ENCODE peak calls at places on chromosomes 13 and 19, in six cellular contexts. Z is AG04449, Y is GM12864, B is SK-N-SH, N is heart right ventricle, R is AG09319. P is an unnamed sample.

GRCh38 chr13:38180100-38180499 is 169.6 kb upstream of the UFM1 start:
- DNase-seq in N (no peak), Z (no peak), B (no peak), R (no peak), Y (no peak), P (no peak)

GRCh38 chr19:55535579-55536350 is 1.2 kb downstream of the SBK2 start:
- DNase-seq in R (no peak), B (no peak), N (no peak), Y (no peak), Z (no peak), P (no peak)

GRCh38 chr13:51444922-51445321 is 7.9 kb downstream of the INTS6 start:
- DNase-seq in Z (peak; percentile 23), N (no peak), B (peak; percentile 29), Y (no peak), R (no peak), P (no peak)

GRCh38 chr19:7697721-7698287 is 4.1 kb downstream of the FCER2 start:
- DNase-seq in N (no peak), Y (no peak), R (no peak), Z (no peak), B (no peak), P (no peak)

GRCh38 chr13:25151626-25152025 is 20.5 kb downstream of the AMER2 start:
- DNase-seq in Z (no peak), R (no peak), N (no peak), B (no peak), Y (no peak), P (no peak)

GRCh38 chr13:111389621-111390521 is 69.4 kb downstream of the TEX29 start:
- DNase-seq in Y (no peak), N (no peak), R (no peak), B (no peak), Z (no peak), P (no peak)

GRCh38 chr19:28542394-28543243 is 670.3 kb downstream of the UQCRFS1 start:
- DNase-seq in Y (no peak), N (no peak), Z (no peak), R (no peak), B (no peak), P (no peak)

GRCh38 chr19:32464279-32464678 is 58.7 kb downstream of the DPY19L3 start:
- DNase-seq in Z (no peak), Y (no peak), N (no peak), R (no peak), B (peak; percentile 37), P (no peak)

GRCh38 chr13:73056054-73056962 is 2.5 kb upstream of the KLF5 start:
- DNase-seq in Z (peak; percentile 24), R (no peak), Y (no peak), B (no peak), N (no peak), P (no peak)

GRCh38 chr19:29548483-29549085 is 22.8 kb downstream of the VSTM2B start:
- DNase-seq in N (no peak), R (no peak), B (no peak), Z (no peak), Y (no peak), P (no peak)

GRCh38 chr19:56113071-56113632 is 7.9 kb downstream of the ZNF787 start:
- DNase-seq in R (no peak), N (no peak), Y (no peak), Z (no peak), B (no peak), P (no peak)

GRCh38 chr19:32406161-32407003 is 812 bp downstream of the DPY19L3 start:
- DNase-seq in R (no peak), Y (no peak), B (peak; percentile 18), N (no peak), Z (no peak), P (no peak)

DNA sequence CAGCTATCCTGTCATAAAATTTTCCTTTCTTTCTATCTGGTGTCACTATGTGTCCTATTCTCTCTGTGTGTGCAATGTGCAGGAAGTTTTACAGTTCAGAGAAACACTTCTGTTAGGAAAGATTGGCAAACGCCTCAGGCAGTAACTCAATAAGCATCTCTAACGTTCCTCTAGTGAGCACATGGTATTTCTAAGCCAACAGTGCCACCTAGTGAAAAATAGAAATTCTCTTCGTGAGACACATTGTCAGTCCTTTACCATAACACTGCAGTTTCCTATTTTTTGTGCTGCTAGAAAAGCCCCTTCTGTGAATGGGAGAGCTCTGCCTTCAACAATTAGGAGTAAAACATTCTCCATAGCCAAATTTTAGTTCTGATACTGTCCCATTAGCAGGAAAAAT is 50.7 kb downstream of the ZNF723 start:
- DNase-seq in Z (no peak), R (no peak), N (no peak), Y (no peak), B (peak; percentile 4), P (no peak)
- TF ChIP-seq CTCF in Z (no peak), R (no peak), N (peak; percentile 26), Y (peak; percentile 25), B (peak; percentile 39), P (peak; percentile 45)

DNA sequence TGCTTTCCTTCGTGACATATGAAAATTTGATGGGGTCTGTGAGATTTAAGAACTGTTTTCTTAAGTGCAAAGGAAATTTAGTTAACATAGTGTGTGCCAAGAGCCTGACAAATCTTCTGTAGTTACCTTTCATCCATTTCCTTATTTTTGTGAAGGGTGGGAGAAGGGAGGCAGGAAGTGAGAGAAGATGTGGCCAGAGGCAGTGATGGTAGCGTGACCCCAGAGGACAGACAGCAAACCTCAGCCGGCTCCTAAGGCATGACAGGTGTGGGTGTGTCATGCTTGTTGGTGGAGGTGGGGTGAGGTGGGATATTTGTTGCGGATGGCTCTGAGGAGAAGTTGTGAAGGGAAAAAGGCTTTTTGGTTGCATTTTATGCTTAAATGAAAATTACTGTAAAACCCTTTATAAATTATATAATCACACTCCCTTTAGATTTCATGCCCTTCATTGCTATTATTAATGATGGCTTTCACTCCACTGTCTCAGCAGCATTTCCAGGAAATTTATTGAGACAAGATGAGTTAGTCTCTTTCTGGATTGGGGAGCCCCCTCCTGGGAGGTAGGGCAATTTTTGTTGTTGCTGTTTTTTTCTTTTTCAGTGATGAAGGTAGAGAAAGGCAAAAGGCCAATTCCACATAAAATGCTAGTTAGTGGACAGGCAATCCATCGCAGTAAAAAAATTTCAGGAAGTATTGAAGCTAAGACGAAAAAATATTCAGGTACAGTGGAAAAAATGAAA is 80.0 kb downstream of the TEX26 start:
- DNase-seq in R (no peak), Z (no peak), B (peak; percentile 70), Y (no peak), N (no peak), P (no peak)
- TF ChIP-seq CTCF in R (peak; percentile 56), Z (peak; percentile 52), B (peak; percentile 66), Y (no peak), N (no peak), P (no peak)

DNA sequence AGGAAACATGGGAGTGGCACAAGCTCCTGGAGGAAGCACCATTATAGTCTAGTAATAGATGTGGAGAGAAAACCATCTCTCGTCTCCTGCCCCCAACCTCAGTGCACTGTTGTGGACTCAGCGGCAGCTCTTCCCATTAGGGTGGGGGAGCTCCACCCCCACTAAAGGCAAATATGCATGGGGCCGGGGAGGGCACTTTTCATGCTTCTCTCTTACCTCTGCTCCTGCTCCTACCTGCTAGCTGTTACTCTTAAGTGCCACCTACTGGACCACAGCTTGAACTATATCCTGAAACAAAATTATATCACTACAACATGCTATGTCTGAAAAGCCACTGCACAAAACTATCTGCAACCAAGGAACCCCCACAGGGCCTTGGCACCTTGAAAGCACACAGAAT is 112.6 kb upstream of the DACH1 start:
- DNase-seq in N (no peak), Y (no peak), R (no peak), Z (no peak), B (no peak), P (no peak)
- TF ChIP-seq CTCF in N (no peak), Y (peak; percentile 33), R (peak; percentile 21), Z (no peak), B (peak; percentile 44), P (peak; percentile 22)

DNA sequence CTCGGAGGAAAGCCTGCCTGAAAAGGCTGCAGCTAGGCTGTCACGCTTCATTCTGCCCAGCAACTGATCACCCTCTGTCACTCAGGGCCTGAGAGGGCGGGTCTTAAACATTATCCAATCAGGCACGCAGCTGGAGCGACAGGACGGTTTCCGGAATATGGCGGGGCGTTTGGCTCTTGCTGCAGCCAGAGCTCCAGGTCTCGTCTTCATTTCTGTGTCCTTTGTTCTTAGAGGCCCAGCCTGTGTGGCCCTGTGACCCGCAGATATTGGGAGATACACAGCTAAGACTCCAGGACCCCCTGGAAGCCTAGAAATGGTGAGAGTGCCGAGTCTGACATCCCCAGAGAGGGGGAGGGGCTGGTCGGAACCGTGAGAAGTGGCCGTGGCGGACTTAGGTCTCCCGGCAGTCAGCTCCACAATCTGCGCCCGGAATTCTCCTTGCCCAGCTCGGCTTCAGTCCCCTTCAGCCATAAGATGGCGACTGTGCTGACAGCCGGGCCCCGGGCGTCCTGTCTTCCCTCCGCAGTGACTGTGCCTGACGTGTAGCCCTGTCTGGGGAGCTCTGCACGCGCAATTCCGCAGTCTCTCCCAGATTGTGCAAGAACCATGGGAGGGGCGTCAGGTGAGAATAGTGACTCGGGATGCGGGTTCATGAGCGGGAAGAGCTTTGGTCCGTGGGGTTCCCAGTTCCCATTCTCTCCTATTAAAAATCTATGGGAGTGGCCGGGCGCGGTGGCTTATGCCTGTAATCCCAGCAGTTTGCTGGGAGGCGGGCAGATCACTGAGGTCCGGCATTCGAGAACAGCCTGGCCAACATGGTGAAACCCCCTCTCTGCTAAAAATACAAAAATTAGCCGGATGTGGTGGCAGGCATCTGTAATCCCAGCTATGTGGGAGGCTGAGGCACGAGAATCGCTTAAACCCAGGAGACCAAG is at the start of gene ZNF429:
- DNase-seq in Z (peak; percentile 57), B (peak; percentile 90), R (peak; percentile 84), Y (peak; percentile 94), N (peak; percentile 88), P (peak; percentile 91)
- TF ChIP-seq CTCF in Z (no peak), B (peak; percentile 11), R (no peak), Y (no peak), N (no peak), P (peak; percentile 14)

DNA sequence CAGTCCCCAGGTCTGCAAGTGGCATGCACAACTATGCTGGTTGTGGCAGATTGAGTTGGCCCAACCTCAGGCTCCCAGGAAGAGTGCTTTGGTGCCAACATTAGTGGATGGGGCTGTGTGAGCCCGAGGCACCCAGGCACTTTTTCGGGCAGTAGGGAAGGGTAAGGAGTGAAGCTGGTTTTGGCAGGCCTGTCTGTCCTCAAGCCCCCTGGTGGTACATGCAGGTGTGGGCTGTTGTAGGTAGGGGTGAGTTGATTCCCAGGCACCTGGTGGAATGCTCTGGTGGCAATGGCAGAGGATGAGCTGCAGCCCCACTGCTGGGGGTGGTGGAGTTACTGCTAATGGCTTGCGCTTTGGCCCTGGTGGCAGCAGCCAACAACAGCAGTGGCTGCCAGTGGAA is 723.7 kb upstream of the SLITRK1 start:
- DNase-seq in N (no peak), R (no peak), B (no peak), Z (no peak), Y (no peak), P (no peak)
- TF ChIP-seq CTCF in N (no peak), R (no peak), B (no peak), Z (no peak), Y (no peak), P (no peak)

DNA sequence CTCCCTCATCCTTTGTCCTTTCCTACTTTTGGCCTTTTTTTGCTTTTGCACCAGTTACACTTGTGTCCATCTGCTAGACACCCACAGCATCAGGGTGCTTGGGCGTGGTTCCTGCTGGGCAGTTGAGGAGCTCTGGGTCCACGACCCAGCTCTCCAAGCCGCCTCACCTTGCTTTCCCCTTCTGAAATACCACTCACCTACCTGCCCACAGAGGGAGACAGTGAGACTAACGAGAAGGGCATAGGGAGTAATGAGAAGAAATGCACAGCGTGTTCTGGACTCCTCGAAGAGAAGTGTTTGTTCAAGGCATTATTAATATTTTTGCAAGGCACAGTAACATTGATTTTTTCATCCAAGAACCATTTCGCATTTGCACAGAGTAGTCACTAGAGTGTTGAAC is 92.9 kb downstream of the DNAJC15 start:
- DNase-seq in R (no peak), B (no peak), N (no peak), Z (no peak), Y (no peak), P (no peak)
- TF ChIP-seq CTCF in R (no peak), B (no peak), N (no peak), Z (no peak), Y (peak; percentile 46), P (peak; percentile 24)

P was measured in GM13977.